ENCODE peak calls at places on chromosomes 3 and 15, in six cellular contexts. Y is activated CD4-positive, alpha-beta memory T cell treated with anti-CD3 and anti-CD28 coated beads, Interleukin-2, amount 10 ng/mL, durations not matched to agents 7 days and 5 days; S is astrocyte of the spinal cord; C is foreskin fibroblast; V is NCI-H1092 treated with DMSO at 0.1 percent for 48 hours; K is GM04504. A is an unnamed sample.
A peak's percentile ranks its signal among the peaks of the same experiment; 100 is the strongest.

GRCh38 chr3:104952587-104952986 is 414.1 kb upstream of the ALCAM start:
- DNase-seq in Y (no peak), S (peak; percentile 90), C (peak; percentile 89), V (no peak), K (peak; percentile 61), A (no peak)

GRCh38 chr3:100496711-100497261 is 4.4 kb downstream of the TMEM45A start:
- DNase-seq in Y (no peak), S (peak; percentile 64), C (peak; percentile 60), V (no peak), K (no peak), A (no peak)

GRCh38 chr15:64622410-64623260 is 152.8 kb downstream of the RBPMS2 start:
- DNase-seq in Y (peak; percentile 70), S (no peak), C (no peak), V (no peak), K (no peak), A (no peak)

GRCh38 chr3:38707730-38708129 is 58.2 kb upstream of the SCN5A start:
- DNase-seq in Y (no peak), S (no peak), C (peak; percentile 11), V (no peak), K (no peak), A (no peak)

GRCh38 chr3:37417297-37418082 is 243.1 kb upstream of the LRRFIP2 start:
- DNase-seq in Y (no peak), S (no peak), C (peak; percentile 61), V (no peak), K (no peak), A (no peak)

GRCh38 chr15:101505610-101506337 is 16.3 kb upstream of the PCSK6 start:
- DNase-seq in Y (no peak), S (no peak), C (no peak), V (no peak), K (no peak), A (no peak)

GRCh38 chr15:80712956-80713355 is 17.8 kb downstream of the ABHD17C start:
- DNase-seq in Y (no peak), S (no peak), C (no peak), V (no peak), K (no peak), A (no peak)

GRCh38 chr3:100164730-100165129 is 50.4 kb upstream of the FILIP1L start:
- DNase-seq in Y (no peak), S (no peak), C (no peak), V (no peak), K (no peak), A (no peak)